ENCODE peak calls at places on chromosomes 13 and 19, in seven cellular contexts. G, B, I, K, J, V and S are unnamed samples.

GRCh38 chr13:80400164-80400767 is 59.3 kb upstream of the SPRY2 start:
- DNase-seq in B (no peak), V (peak; percentile 7), K (no peak), G (no peak), I (no peak), J (no peak), S (no peak)

GRCh38 chr13:76610819-76611415 is 275.3 kb downstream of the KCTD12 start:
- DNase-seq in V (no peak), K (no peak), I (no peak), G (no peak), J (no peak), B (no peak), S (no peak)

GRCh38 chr19:39296055-39296645 is at the start of gene IFNL1:
- DNase-seq in K (no peak), J (no peak), G (peak; percentile 37), V (no peak), B (no peak), I (no peak), S (no peak)

GRCh38 chr19:48627865-48628314 is 8.6 kb downstream of the SPHK2 start:
- DNase-seq in G (no peak), J (no peak), K (no peak), I (no peak), V (no peak), B (no peak), S (no peak)

GRCh38 chr13:45132384-45133064 is 12.2 kb downstream of the GTF2F2 start:
- DNase-seq in J (no peak), B (no peak), V (no peak), G (no peak), I (no peak), K (no peak), S (no peak)

GRCh38 chr13:107824636-107825035 is 390.7 kb downstream of the LIG4 start:
- DNase-seq in I (no peak), K (no peak), G (no peak), V (no peak), J (no peak), B (no peak), S (no peak)

GRCh38 chr19:45682908-45683307 is 8.8 kb downstream of the SNRPD2 start:
- DNase-seq in V (no peak), I (no peak), B (no peak), J (no peak), G (no peak), K (no peak), S (no peak)

GRCh38 chr13:96816261-96816660 is 178.0 kb downstream of the OXGR1 start:
- DNase-seq in B (no peak), G (no peak), I (peak; percentile 78), K (no peak), J (no peak), V (no peak), S (no peak)

GRCh38 chr19:7941895-7942596 is 1.4 kb downstream of the TIMM44 start:
- DNase-seq in J (no peak), G (no peak), I (no peak), B (no peak), V (no peak), K (no peak), S (no peak)

GRCh38 chr19:2215281-2215751 is 20.8 kb downstream of the PLEKHJ1 start:
- DNase-seq in G (no peak), V (peak; percentile 77), K (no peak), B (no peak), I (no peak), J (no peak), S (no peak)

GRCh38 chr19:38033658-38034150 is 126.7 kb downstream of the SIPA1L3 start:
- DNase-seq in K (no peak), B (no peak), J (no peak), V (peak; percentile 3), G (no peak), I (no peak), S (no peak)

GRCh38 chr19:34118879-34119748 is 53.2 kb upstream of the LSM14A start:
- DNase-seq in J (no peak), G (no peak), B (no peak), I (no peak), V (no peak), K (no peak), S (no peak)

GRCh38 chr19:1267441-1268391 is 1.4 kb upstream of the CIRBP start:
- DNase-seq in J (no peak), I (no peak), V (peak; percentile 32), K (no peak), B (no peak), G (no peak), S (no peak)

GRCh38 chr13:25406377-25406776 is 34.6 kb downstream of the ATP8A2 start:
- DNase-seq in B (no peak), G (peak; percentile 2), K (no peak), V (peak; percentile 48), I (no peak), J (no peak), S (no peak)

GRCh38 chr19:7873304-7874079 is 698 bp downstream of the PRR36 start:
- DNase-seq in J (no peak), B (no peak), V (no peak), G (no peak), I (no peak), K (no peak), S (no peak)

GRCh38 chr19:35845215-35846037 is 6.9 kb downstream of the NPHS1 start:
- DNase-seq in G (no peak), K (no peak), J (no peak), I (no peak), V (no peak), B (no peak), S (peak; percentile 74)

GRCh38 chr19:13019330-13019729 is 24.1 kb downstream of the NFIX start:
- DNase-seq in V (no peak), G (no peak), I (no peak), K (no peak), J (no peak), B (no peak), S (no peak)

GRCh38 chr19:21483589-21484170 is 21.7 kb upstream of the ZNF429 start:
- DNase-seq in B (peak; percentile 25), J (peak; percentile 55), K (peak; percentile 31), G (no peak), V (no peak), I (peak; percentile 20), S (peak; percentile 96)

GRCh38 chr19:58252102-58252685 is 23.5 kb downstream of the ZNF544 start:
- DNase-seq in V (peak; percentile 3), B (no peak), I (no peak), G (peak; percentile 48), J (no peak), K (no peak), S (no peak)

GRCh38 chr19:16564842-16565241 is 7.4 kb downstream of the SLC35E1 start:
- DNase-seq in K (no peak), G (no peak), I (no peak), V (no peak), J (no peak), B (no peak), S (no peak)

GRCh38 chr19:49421039-49421877 is 2.0 kb downstream of the PTH2 start:
- DNase-seq in B (no peak), J (no peak), V (peak; percentile 49), G (no peak), I (peak; percentile 45), K (no peak), S (peak; percentile 79)

GRCh38 chr19:39104104-39104708 is 20.0 kb downstream of the ACP7 start:
- DNase-seq in J (no peak), G (no peak), B (no peak), I (no peak), V (no peak), K (no peak), S (no peak)

GRCh38 chr19:10010247-10010691 is at the start of gene COL5A3:
- DNase-seq in I (peak; percentile 46), K (no peak), B (no peak), V (no peak), J (no peak), G (no peak), S (peak; percentile 61)